ENCODE peak calls at places on chromosomes 3 and 15, in nine cellular contexts. One of them, this sample, is unnamed. For H3K4me1, the result is how much of the 10 kb centered on the place peaks cover.

GRCh38 chr3:10192953-10193691 is 28.4 kb downstream of the IRAK2 start:
- DNase-seq in SK-N-SH: peak
- DNase-seq in A549: peak
- DNase-seq in tibial nerve: no peak
- DNase-seq in ovary: peak
- DNase-seq in transverse colon: peak
- DNase-seq in upper lobe of left lung: peak
- DNase-seq in stomach: peak
- DNase-seq in HepG2: peak
- DNase-seq in this sample: no peak

GRCh38 chr3:103295974-103296570 is 861.3 kb downstream of the ZPLD1 start:
- DNase-seq in SK-N-SH: peak
- DNase-seq in A549: no peak
- DNase-seq in tibial nerve: no peak
- DNase-seq in ovary: no peak
- DNase-seq in transverse colon: no peak
- DNase-seq in upper lobe of left lung: no peak
- DNase-seq in stomach: no peak
- DNase-seq in HepG2: peak
- DNase-seq in this sample: no peak

GRCh38 chr3:52041118-52041847 is 15.1 kb downstream of the DUSP7 start:
- DNase-seq in SK-N-SH: peak
- DNase-seq in A549: no peak
- DNase-seq in tibial nerve: no peak
- DNase-seq in ovary: no peak
- DNase-seq in transverse colon: no peak
- DNase-seq in upper lobe of left lung: no peak
- DNase-seq in stomach: no peak
- DNase-seq in HepG2: peak
- DNase-seq in this sample: no peak

GRCh38 chr3:196198771-196199753 is 12.1 kb downstream of the ZDHHC19 start:
- DNase-seq in SK-N-SH: no peak
- DNase-seq in A549: no peak
- DNase-seq in tibial nerve: no peak
- DNase-seq in ovary: peak
- DNase-seq in transverse colon: no peak
- DNase-seq in upper lobe of left lung: no peak
- DNase-seq in stomach: no peak
- DNase-seq in HepG2: peak
- DNase-seq in this sample: no peak

GRCh38 chr3:52204337-52205073 is 6.5 kb downstream of the ALAS1 start:
- DNase-seq in SK-N-SH: no peak
- DNase-seq in A549: no peak
- DNase-seq in tibial nerve: no peak
- DNase-seq in ovary: no peak
- DNase-seq in transverse colon: peak
- DNase-seq in upper lobe of left lung: no peak
- DNase-seq in stomach: peak
- DNase-seq in HepG2: peak
- DNase-seq in this sample: no peak

GRCh38 chr3:123652346-123652984 is 67.6 kb upstream of the HACD2 start:
- DNase-seq in SK-N-SH: peak
- DNase-seq in A549: peak
- DNase-seq in tibial nerve: peak
- DNase-seq in ovary: peak
- DNase-seq in transverse colon: peak
- DNase-seq in upper lobe of left lung: peak
- DNase-seq in stomach: peak
- DNase-seq in HepG2: peak
- DNase-seq in this sample: peak

GRCh38 chr3:136545664-136546266 is 206.4 kb downstream of the STAG1 start:
- DNase-seq in SK-N-SH: no peak
- DNase-seq in A549: no peak
- DNase-seq in tibial nerve: no peak
- DNase-seq in ovary: no peak
- DNase-seq in transverse colon: no peak
- DNase-seq in upper lobe of left lung: no peak
- DNase-seq in stomach: no peak
- DNase-seq in HepG2: no peak
- DNase-seq in this sample: no peak

GRCh38 chr15:68700395-68701123 is 120.1 kb downstream of the ANP32A start:
- DNase-seq in SK-N-SH: peak
- DNase-seq in A549: no peak
- DNase-seq in tibial nerve: no peak
- DNase-seq in ovary: peak
- DNase-seq in transverse colon: peak
- DNase-seq in upper lobe of left lung: no peak
- DNase-seq in stomach: no peak
- DNase-seq in HepG2: no peak
- DNase-seq in this sample: no peak

GRCh38 chr3:126777366-126777765 is 73.3 kb downstream of the CHCHD6 start:
- DNase-seq in SK-N-SH: no peak
- DNase-seq in A549: no peak
- DNase-seq in tibial nerve: no peak
- DNase-seq in ovary: no peak
- DNase-seq in transverse colon: no peak
- DNase-seq in upper lobe of left lung: no peak
- DNase-seq in stomach: no peak
- DNase-seq in HepG2: no peak
- DNase-seq in this sample: no peak

GRCh38 chr3:84110787-84111186 is 848.0 kb upstream of the CADM2 start:
- DNase-seq in SK-N-SH: no peak
- DNase-seq in A549: no peak
- DNase-seq in tibial nerve: no peak
- DNase-seq in ovary: no peak
- DNase-seq in transverse colon: no peak
- DNase-seq in upper lobe of left lung: no peak
- DNase-seq in stomach: no peak
- DNase-seq in HepG2: no peak
- DNase-seq in this sample: no peak

GRCh38 chr3:84109911-84110310 is 848.9 kb upstream of the CADM2 start:
- DNase-seq in SK-N-SH: no peak
- DNase-seq in A549: no peak
- DNase-seq in tibial nerve: no peak
- DNase-seq in ovary: no peak
- DNase-seq in transverse colon: no peak
- DNase-seq in upper lobe of left lung: no peak
- DNase-seq in stomach: no peak
- DNase-seq in HepG2: no peak
- DNase-seq in this sample: no peak

GRCh38 chr3:84108442-84108971 is 850.3 kb upstream of the CADM2 start:
- DNase-seq in SK-N-SH: no peak
- DNase-seq in A549: peak
- DNase-seq in tibial nerve: no peak
- DNase-seq in ovary: no peak
- DNase-seq in transverse colon: no peak
- DNase-seq in upper lobe of left lung: no peak
- DNase-seq in stomach: no peak
- DNase-seq in HepG2: peak
- DNase-seq in this sample: no peak
- H3K27ac ChIP-seq in SK-N-SH: peak
- H3K27ac ChIP-seq in A549: peak
- H3K27ac ChIP-seq in tibial nerve: peak
- H3K27ac ChIP-seq in ovary: no peak
- H3K27ac ChIP-seq in transverse colon: no peak
- H3K27ac ChIP-seq in upper lobe of left lung: no peak
- H3K27ac ChIP-seq in stomach: no peak
- H3K27ac ChIP-seq in HepG2: no peak
- H3K27ac ChIP-seq in this sample: no peak

DNA sequence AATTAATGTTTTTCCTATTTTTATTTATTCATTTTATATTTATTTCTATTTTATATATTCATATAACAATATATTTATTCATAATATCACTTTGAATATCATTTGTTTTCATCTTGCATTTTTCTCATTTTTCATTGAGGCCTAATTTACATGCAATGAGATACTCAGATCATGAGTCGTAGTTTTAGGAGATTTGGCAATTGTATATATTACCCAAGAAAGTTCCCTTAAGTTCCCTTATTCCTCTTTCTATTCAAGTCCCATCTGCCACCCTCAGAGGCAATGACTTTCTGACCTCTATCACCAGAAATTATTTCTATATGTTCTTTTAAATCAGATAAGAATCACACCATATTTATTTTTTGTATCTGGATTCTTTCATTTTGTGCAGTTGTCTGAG is 329.1 kb upstream of the TPRG1 start:
- DNase-seq in SK-N-SH: no peak
- DNase-seq in A549: no peak
- DNase-seq in tibial nerve: no peak
- DNase-seq in ovary: no peak
- DNase-seq in transverse colon: no peak
- DNase-seq in upper lobe of left lung: no peak
- DNase-seq in stomach: no peak
- DNase-seq in HepG2: no peak
- DNase-seq in this sample: no peak
- TF ChIP-seq EP300 in SK-N-SH: no peak
- TF ChIP-seq EP300 in A549: no peak
- TF ChIP-seq EP300 in tibial nerve: no peak
- TF ChIP-seq EP300 in ovary: no peak
- TF ChIP-seq EP300 in transverse colon: no peak
- TF ChIP-seq EP300 in upper lobe of left lung: no peak
- TF ChIP-seq EP300 in stomach: no peak
- TF ChIP-seq EP300 in HepG2: no peak
- TF ChIP-seq EP300 in this sample: no peak

DNA sequence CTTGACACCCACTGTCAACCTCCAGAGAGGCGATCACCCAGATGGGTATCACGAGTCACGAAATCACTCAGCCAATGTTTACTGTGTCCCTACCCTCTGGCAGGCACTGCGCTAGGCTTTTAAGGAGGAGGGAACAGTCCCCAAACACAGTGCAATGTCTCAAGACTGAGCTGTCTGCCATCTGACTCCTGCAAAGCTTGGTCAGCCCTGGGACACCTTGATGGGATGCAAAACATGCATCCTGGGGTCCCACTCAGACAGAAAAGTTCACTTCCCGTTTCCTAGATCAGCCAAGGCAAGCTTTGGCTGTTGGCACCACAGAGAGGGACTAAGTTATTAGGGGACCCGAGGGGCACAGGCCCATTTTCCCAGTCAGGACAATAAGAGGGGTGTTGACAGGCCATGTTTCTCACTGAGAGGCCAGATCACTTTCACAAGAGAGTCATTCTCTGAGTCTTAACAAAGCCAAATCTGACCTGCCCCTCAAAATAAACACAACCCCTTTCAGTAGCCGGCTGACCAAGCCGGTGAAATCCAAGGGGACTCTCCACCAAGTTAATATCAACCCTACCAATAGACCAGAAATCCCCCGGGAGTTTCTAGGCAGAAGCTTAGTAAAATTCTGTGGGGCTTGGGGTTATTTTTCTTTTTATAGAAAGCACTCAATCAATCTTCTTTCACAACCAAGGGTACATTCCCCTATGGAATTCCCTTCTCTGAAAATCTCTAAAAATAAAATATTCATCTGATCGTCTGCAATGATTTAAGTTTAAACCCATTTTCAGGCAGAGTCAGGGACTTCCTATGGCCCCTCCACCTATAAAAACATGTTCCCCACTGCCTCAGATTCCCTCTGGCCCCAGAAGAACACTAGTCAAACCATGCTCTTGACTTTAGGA is 3.5 kb downstream of the RFTN1 start:
- DNase-seq in SK-N-SH: no peak
- DNase-seq in A549: no peak
- DNase-seq in tibial nerve: no peak
- DNase-seq in ovary: no peak
- DNase-seq in transverse colon: no peak
- DNase-seq in upper lobe of left lung: no peak
- DNase-seq in stomach: no peak
- DNase-seq in HepG2: no peak
- DNase-seq in this sample: no peak
- H3K4me1 ChIP-seq in SK-N-SH: under half
- H3K4me1 ChIP-seq in A549: under half
- H3K4me1 ChIP-seq in tibial nerve: under half
- H3K4me1 ChIP-seq in ovary: under half
- H3K4me1 ChIP-seq in transverse colon: under half
- H3K4me1 ChIP-seq in upper lobe of left lung: half or more
- H3K4me1 ChIP-seq in stomach: under half
- H3K4me1 ChIP-seq in HepG2: under half
- H3K4me1 ChIP-seq in this sample: half or more

GRCh38 chr3:128784228-128784627 is 58.2 kb downstream of the RAB7A start:
- DNase-seq in SK-N-SH: peak
- DNase-seq in A549: peak
- DNase-seq in tibial nerve: no peak
- DNase-seq in ovary: no peak
- DNase-seq in transverse colon: no peak
- DNase-seq in upper lobe of left lung: no peak
- DNase-seq in stomach: no peak
- DNase-seq in HepG2: peak
- DNase-seq in this sample: no peak
- H3K27ac ChIP-seq in SK-N-SH: no peak
- H3K27ac ChIP-seq in A549: no peak
- H3K27ac ChIP-seq in tibial nerve: no peak
- H3K27ac ChIP-seq in ovary: no peak
- H3K27ac ChIP-seq in transverse colon: no peak
- H3K27ac ChIP-seq in upper lobe of left lung: no peak
- H3K27ac ChIP-seq in stomach: no peak
- H3K27ac ChIP-seq in HepG2: no peak
- H3K27ac ChIP-seq in this sample: peak

This sample was measured in esophagus muscularis mucosa.